ENCODE peak calls at places on chromosomes 13 and 19, in four cellular contexts. One of them, this sample, is unnamed.
A peak's percentile ranks its signal among the peaks of the same experiment; 100 is the strongest.

GRCh38 chr13:98508280-98509074 is 68.4 kb downstream of the STK24 start:
- DNase-seq in H1: no peak
- DNase-seq in GM12878: no peak
- DNase-seq in SK-N-SH: no peak
- DNase-seq in this sample: peak; percentile 35

GRCh38 chr13:42992585-42993122 is 613 bp upstream of the EPSTI1 start:
- DNase-seq in H1: no peak
- DNase-seq in GM12878: no peak
- DNase-seq in SK-N-SH: no peak
- DNase-seq in this sample: no peak

GRCh38 chr13:21673592-21674270 is 2.9 kb downstream of the FGF9 start:
- DNase-seq in H1: peak; percentile 82
- DNase-seq in GM12878: no peak
- DNase-seq in SK-N-SH: peak; percentile 83
- DNase-seq in this sample: no peak

GRCh38 chr19:28468701-28469459 is 744.1 kb downstream of the UQCRFS1 start:
- DNase-seq in H1: no peak
- DNase-seq in GM12878: no peak
- DNase-seq in SK-N-SH: no peak
- DNase-seq in this sample: no peak

GRCh38 chr13:104534847-104535246 is 1468.6 kb upstream of the SLC10A2 start:
- DNase-seq in H1: no peak
- DNase-seq in GM12878: no peak
- DNase-seq in SK-N-SH: no peak
- DNase-seq in this sample: no peak

GRCh38 chr13:42970824-42971669 is 21.0 kb downstream of the EPSTI1 start:
- DNase-seq in H1: peak; percentile 58
- DNase-seq in GM12878: no peak
- DNase-seq in SK-N-SH: peak; percentile 70
- DNase-seq in this sample: peak; percentile 53

GRCh38 chr19:19627716-19628498 is at the start of gene LPAR2:
- DNase-seq in H1: peak; percentile 89
- DNase-seq in GM12878: no peak
- DNase-seq in SK-N-SH: peak; percentile 96
- DNase-seq in this sample: no peak

GRCh38 chr19:30666301-30666803 is 294.2 kb downstream of the ZNF536 start:
- DNase-seq in H1: peak; percentile 86
- DNase-seq in GM12878: no peak
- DNase-seq in SK-N-SH: peak; percentile 78
- DNase-seq in this sample: peak; percentile 19

GRCh38 chr19:6250909-6251308 is 28.9 kb downstream of the MLLT1 start:
- DNase-seq in H1: no peak
- DNase-seq in GM12878: no peak
- DNase-seq in SK-N-SH: no peak
- DNase-seq in this sample: no peak

GRCh38 chr13:44280461-44280860 is 93.2 kb upstream of the SERP2 start:
- DNase-seq in H1: no peak
- DNase-seq in GM12878: no peak
- DNase-seq in SK-N-SH: no peak
- DNase-seq in this sample: peak; percentile 15

GRCh38 chr13:24746618-24747247 is 17.2 kb upstream of the RNF17 start:
- DNase-seq in H1: peak; percentile 85
- DNase-seq in GM12878: no peak
- DNase-seq in SK-N-SH: no peak
- DNase-seq in this sample: no peak

GRCh38 chr13:42078113-42078769 is 29.8 kb downstream of the DGKH start:
- DNase-seq in H1: no peak
- DNase-seq in GM12878: no peak
- DNase-seq in SK-N-SH: peak; percentile 20
- DNase-seq in this sample: peak; percentile 23

DNA sequence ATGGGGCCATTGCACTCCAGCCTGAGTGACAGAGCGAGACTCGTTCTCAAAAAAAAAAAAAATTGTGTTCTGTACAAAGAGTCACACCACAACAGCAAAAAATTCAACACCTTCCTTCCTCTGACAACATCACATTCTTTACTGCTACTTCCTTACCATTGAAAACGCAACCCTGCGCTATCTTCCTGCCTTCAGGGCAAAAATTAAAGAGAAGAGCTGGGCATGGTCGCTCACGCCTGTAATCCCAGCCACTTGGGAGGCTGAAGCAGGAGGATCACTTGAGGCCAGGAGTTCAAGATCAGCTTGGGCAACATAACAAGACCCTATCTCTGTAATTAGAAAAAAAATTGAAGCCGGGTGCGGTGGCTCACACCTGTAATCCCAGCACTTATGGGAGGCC is 9.4 kb upstream of the ZNF444 start:
- DNase-seq in H1: no peak
- DNase-seq in GM12878: no peak
- DNase-seq in SK-N-SH: no peak
- DNase-seq in this sample: no peak
- TF ChIP-seq TCF12 in H1: no peak
- TF ChIP-seq TCF12 in GM12878: no peak
- TF ChIP-seq TCF12 in SK-N-SH: no peak
- TF ChIP-seq TCF12 in this sample: no peak

GRCh38 chr13:63088226-63088625 is 1672.6 kb upstream of the PCDH20 start:
- DNase-seq in H1: no peak
- DNase-seq in GM12878: no peak
- DNase-seq in SK-N-SH: no peak
- DNase-seq in this sample: no peak
- TF ChIP-seq TCF12 in H1: no peak
- TF ChIP-seq TCF12 in GM12878: no peak
- TF ChIP-seq TCF12 in SK-N-SH: peak; percentile 68
- TF ChIP-seq TCF12 in this sample: no peak

GRCh38 chr13:57996717-57997116 is 365.2 kb downstream of the PCDH17 start:
- DNase-seq in H1: no peak
- DNase-seq in GM12878: no peak
- DNase-seq in SK-N-SH: no peak
- DNase-seq in this sample: no peak

GRCh38 chr13:57988276-57988675 is 356.7 kb downstream of the PCDH17 start:
- DNase-seq in H1: no peak
- DNase-seq in GM12878: no peak
- DNase-seq in SK-N-SH: no peak
- DNase-seq in this sample: no peak

GRCh38 chr13:57992416-57992815 is 360.9 kb downstream of the PCDH17 start:
- DNase-seq in H1: no peak
- DNase-seq in GM12878: no peak
- DNase-seq in SK-N-SH: no peak
- DNase-seq in this sample: no peak
- TF ChIP-seq TCF12 in H1: no peak
- TF ChIP-seq TCF12 in GM12878: no peak
- TF ChIP-seq TCF12 in SK-N-SH: no peak
- TF ChIP-seq TCF12 in this sample: no peak

DNA sequence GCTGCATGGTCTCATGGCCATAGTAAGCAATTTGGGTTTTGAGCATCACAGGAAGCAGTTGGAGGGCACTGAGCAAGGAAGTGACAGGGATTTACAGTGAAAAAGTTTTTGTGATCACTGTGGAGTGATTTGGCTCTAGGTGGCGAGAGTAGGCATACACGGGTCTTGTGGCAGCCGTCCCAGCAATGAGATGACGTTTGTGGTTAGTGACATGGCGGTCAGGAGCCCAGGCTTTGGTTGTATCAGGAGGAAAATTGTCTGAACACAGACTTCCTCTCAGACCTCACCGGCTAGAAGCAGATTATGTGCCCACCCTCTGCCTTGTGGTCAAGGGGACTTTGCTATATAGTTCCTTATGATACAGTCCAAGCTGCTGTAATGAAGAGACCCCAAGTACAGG is 3.3 kb downstream of the ZNF444 start:
- DNase-seq in H1: no peak
- DNase-seq in GM12878: no peak
- DNase-seq in SK-N-SH: no peak
- DNase-seq in this sample: no peak
- TF ChIP-seq TCF12 in H1: no peak
- TF ChIP-seq TCF12 in GM12878: no peak
- TF ChIP-seq TCF12 in SK-N-SH: no peak
- TF ChIP-seq TCF12 in this sample: no peak

DNA sequence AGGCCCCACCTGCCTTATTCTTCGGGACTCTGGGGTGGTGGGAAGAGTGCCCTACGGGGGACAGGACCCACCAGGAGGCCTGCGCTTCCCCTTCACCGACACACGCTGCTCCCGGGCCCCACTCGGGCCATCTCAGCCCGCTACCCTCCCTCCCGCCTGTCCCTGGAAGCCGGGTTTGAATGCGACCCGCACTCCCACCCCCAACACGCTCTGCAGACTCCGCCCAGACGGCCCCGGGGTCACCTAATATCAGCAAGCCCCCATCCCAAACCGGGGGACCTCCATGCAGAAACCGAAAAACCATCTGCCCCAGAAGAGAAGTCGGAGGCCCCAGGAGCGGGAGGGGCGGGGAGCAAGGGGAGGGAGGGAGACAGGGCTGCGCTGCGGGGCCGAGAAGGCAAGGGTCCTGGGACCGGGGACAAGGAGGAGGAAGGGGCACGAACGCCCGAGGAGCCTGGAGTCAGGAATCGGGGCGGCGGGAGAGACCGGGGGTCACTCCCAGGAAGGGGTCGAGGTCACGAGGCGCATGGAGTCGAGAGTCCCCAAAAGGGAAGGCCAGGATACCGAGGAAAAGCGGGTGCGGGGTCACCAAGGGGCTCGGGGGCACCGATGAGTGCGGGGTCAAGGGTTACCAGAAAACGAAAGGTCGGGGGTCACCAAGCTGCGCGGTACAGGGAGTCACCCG is 766 bp downstream of the SBNO2 start:
- DNase-seq in H1: no peak
- DNase-seq in GM12878: no peak
- DNase-seq in SK-N-SH: peak; percentile 67
- DNase-seq in this sample: no peak
- TF ChIP-seq TCF12 in H1: no peak
- TF ChIP-seq TCF12 in GM12878: no peak
- TF ChIP-seq TCF12 in SK-N-SH: no peak
- TF ChIP-seq TCF12 in this sample: no peak

This sample was measured in HepG2.